ENCODE peak calls at places on chromosomes 13 and 19, in five cellular contexts. D, R, N, K and V are unnamed samples.
A peak's percentile ranks its signal among the peaks of the same experiment; 100 is the strongest.

GRCh38 chr19:18514800-18515682 is 6.8 kb downstream of the ELL start:
- DNase-seq in K (peak; percentile 65), N (no peak), R (no peak), D (peak; percentile 8), V (peak; percentile 39)

GRCh38 chr13:114313061-114313860 is 1.0 kb upstream of the CHAMP1 start:
- DNase-seq in K (no peak), N (no peak), R (peak; percentile 60), D (no peak), V (no peak)

GRCh38 chr19:27618006-27618405 is 1594.9 kb downstream of the UQCRFS1 start:
- DNase-seq in D (no peak), N (no peak), R (no peak), K (no peak), V (no peak)

GRCh38 chr13:52994051-52994450 is 34.6 kb upstream of the OLFM4 start:
- DNase-seq in R (no peak), N (no peak), K (no peak), D (no peak), V (no peak)

GRCh38 chr19:8352134-8352827 is 9.2 kb upstream of the KANK3 start:
- DNase-seq in D (no peak), K (no peak), R (no peak), N (no peak), V (no peak)

GRCh38 chr19:54248016-54248601 is 5.5 kb upstream of the LILRA6 start:
- DNase-seq in D (no peak), R (no peak), N (no peak), K (peak; percentile 33), V (no peak)

GRCh38 chr13:73952683-73953082 is 181.5 kb downstream of the KLF12 start:
- DNase-seq in K (no peak), R (no peak), N (no peak), D (no peak), V (no peak)

GRCh38 chr13:99308481-99309087 is 1.4 kb upstream of the GPR183 start:
- DNase-seq in R (no peak), K (no peak), N (no peak), D (no peak), V (peak; percentile 6)

GRCh38 chr19:21704320-21704719 is 63.1 kb downstream of the ZNF100 start:
- DNase-seq in N (no peak), D (no peak), R (no peak), K (no peak), V (no peak)

GRCh38 chr13:30743319-30744055 is 8.1 kb downstream of the ALOX5AP start:
- DNase-seq in N (no peak), R (no peak), K (no peak), D (no peak), V (peak; percentile 97)